ENCODE peak calls at places on chromosomes 5 and 9, in five cellular contexts. B is stimulated activated CD4-positive, alpha-beta T cell treated with anti-CD3 and anti-CD28 coated beads, TNF-alpha, amount 100 ng/mL, for 24 hours; Y is activated effector memory CD4-positive, alpha-beta T cell treated with Interleukin-2 at 50 U/mL for 16 hours; W is naive thymus-derived CD8-positive, alpha-beta T cell; A is stimulated activated naive CD8-positive, alpha-beta T cell treated with anti-CD3 and anti-CD28 coated beads, Interleukin-15, Interleukin-2, amounts not matched to agents 100 U/mL and 50 U/mL, for 24 hours. M is an unnamed sample.

GRCh38 chr9:111454751-111455150 is 29.4 kb downstream of the ECPAS start:
- DNase-seq in B (no peak), Y (no peak), A (no peak), W (no peak), M (no peak)

GRCh38 chr9:95511232-95511951 is 5.4 kb downstream of the PTCH1 start:
- DNase-seq in W (peak; percentile 15), B (no peak), Y (peak; percentile 21), A (peak; percentile 78), M (no peak)

GRCh38 chr9:112212926-112213325 is 37.8 kb upstream of the SUSD1 start:
- DNase-seq in B (no peak), W (no peak), A (no peak), Y (no peak), M (no peak)

GRCh38 chr5:179265529-179266290 is 79.6 kb downstream of the ADAMTS2 start:
- DNase-seq in A (no peak), W (no peak), Y (no peak), B (no peak), M (no peak)

GRCh38 chr5:159518361-159518760 is 188.1 kb upstream of the IL12B start:
- DNase-seq in Y (no peak), A (no peak), B (no peak), W (no peak), M (no peak)

GRCh38 chr5:174082286-174082685 is 36.8 kb downstream of the NSG2 start:
- DNase-seq in B (no peak), A (no peak), W (no peak), Y (no peak), M (no peak)

GRCh38 chr5:9209846-9210547 is 335.9 kb downstream of the SEMA5A start:
- DNase-seq in A (no peak), B (no peak), Y (no peak), W (no peak), M (no peak)

GRCh38 chr5:127878174-127878750 is 175.1 kb downstream of the CCDC192 start:
- DNase-seq in B (no peak), Y (no peak), W (no peak), A (peak; percentile 13), M (no peak)

GRCh38 chr9:133605446-133605845 is 3.7 kb downstream of the FAM163B start:
- DNase-seq in B (no peak), A (no peak), W (no peak), Y (no peak), M (no peak)

GRCh38 chr9:8686502-8686901 is 886.9 kb upstream of the DMAC1 start:
- DNase-seq in Y (no peak), A (no peak), W (no peak), B (no peak), M (no peak)

GRCh38 chr5:145834554-145834916 is 607 bp downstream of the PRELID2 start:
- DNase-seq in Y (no peak), B (no peak), A (no peak), W (no peak), M (no peak)

GRCh38 chr5:9419794-9420193 is 126.1 kb downstream of the SEMA5A start:
- DNase-seq in A (no peak), B (no peak), W (no peak), Y (no peak), M (no peak)

GRCh38 chr9:93686127-93686879 is 109.9 kb downstream of the PHF2 start:
- DNase-seq in A (no peak), W (no peak), Y (no peak), B (no peak), M (no peak)

GRCh38 chr9:126423022-126423708 is 96.5 kb downstream of the MVB12B start:
- DNase-seq in A (no peak), Y (no peak), B (no peak), W (no peak), M (no peak)